ENCODE peak calls at places on chromosomes 11 and 22, in ten cellular contexts. One of them, this sample, is unnamed.

GRCh38 chr22:39243443-39244072 is 1.2 kb downstream of the PDGFB start:
- DNase-seq in activated CD4-positive, alpha-beta T cell treated with anti-CD3 and anti-CD28 coated beads for 48 hours: no peak
- DNase-seq in mucosa of descending colon: no peak
- DNase-seq in HEK293T: no peak
- DNase-seq in KBM-7: no peak
- DNase-seq in BE2C: no peak
- DNase-seq in right atrium auricular region: no peak
- DNase-seq in RCC 7860: peak
- DNase-seq in EL: no peak
- DNase-seq in endodermal cell: peak
- DNase-seq in this sample: no peak

GRCh38 chr22:30261134-30261533 is 5.5 kb downstream of the OSM start:
- DNase-seq in RCC 7860: peak
- DNase-seq in KBM-7: no peak
- DNase-seq in mucosa of descending colon: no peak
- DNase-seq in EL: no peak
- DNase-seq in activated CD4-positive, alpha-beta T cell treated with anti-CD3 and anti-CD28 coated beads for 48 hours: no peak
- DNase-seq in endodermal cell: no peak
- DNase-seq in BE2C: no peak
- DNase-seq in HEK293T: no peak
- DNase-seq in right atrium auricular region: no peak
- DNase-seq in this sample: no peak

GRCh38 chr11:19430346-19431058 is 189.8 kb upstream of the E2F8 start:
- DNase-seq in mucosa of descending colon: no peak
- DNase-seq in KBM-7: no peak
- DNase-seq in activated CD4-positive, alpha-beta T cell treated with anti-CD3 and anti-CD28 coated beads for 48 hours: no peak
- DNase-seq in right atrium auricular region: peak
- DNase-seq in RCC 7860: no peak
- DNase-seq in HEK293T: no peak
- DNase-seq in BE2C: no peak
- DNase-seq in EL: no peak
- DNase-seq in endodermal cell: no peak
- DNase-seq in this sample: no peak

GRCh38 chr11:131504199-131504949 is 134.0 kb downstream of the NTM start:
- DNase-seq in BE2C: no peak
- DNase-seq in HEK293T: no peak
- DNase-seq in EL: no peak
- DNase-seq in RCC 7860: no peak
- DNase-seq in activated CD4-positive, alpha-beta T cell treated with anti-CD3 and anti-CD28 coated beads for 48 hours: no peak
- DNase-seq in mucosa of descending colon: no peak
- DNase-seq in right atrium auricular region: no peak
- DNase-seq in KBM-7: no peak
- DNase-seq in endodermal cell: peak
- DNase-seq in this sample: no peak

GRCh38 chr11:44833869-44834452 is 107.2 kb downstream of the TSPAN18 start:
- DNase-seq in right atrium auricular region: no peak
- DNase-seq in EL: no peak
- DNase-seq in RCC 7860: no peak
- DNase-seq in activated CD4-positive, alpha-beta T cell treated with anti-CD3 and anti-CD28 coated beads for 48 hours: no peak
- DNase-seq in endodermal cell: peak
- DNase-seq in mucosa of descending colon: no peak
- DNase-seq in BE2C: no peak
- DNase-seq in KBM-7: no peak
- DNase-seq in HEK293T: no peak
- DNase-seq in this sample: no peak

GRCh38 chr22:23263651-23264555 is 83.6 kb downstream of the BCR start:
- DNase-seq in mucosa of descending colon: no peak
- DNase-seq in HEK293T: no peak
- DNase-seq in BE2C: no peak
- DNase-seq in EL: no peak
- DNase-seq in right atrium auricular region: no peak
- DNase-seq in KBM-7: no peak
- DNase-seq in endodermal cell: no peak
- DNase-seq in activated CD4-positive, alpha-beta T cell treated with anti-CD3 and anti-CD28 coated beads for 48 hours: peak
- DNase-seq in RCC 7860: peak
- DNase-seq in this sample: no peak

GRCh38 chr11:87432006-87432405 is 394.3 kb downstream of the TMEM135 start:
- DNase-seq in BE2C: no peak
- DNase-seq in mucosa of descending colon: no peak
- DNase-seq in RCC 7860: no peak
- DNase-seq in HEK293T: no peak
- DNase-seq in endodermal cell: no peak
- DNase-seq in KBM-7: no peak
- DNase-seq in right atrium auricular region: no peak
- DNase-seq in EL: peak
- DNase-seq in activated CD4-positive, alpha-beta T cell treated with anti-CD3 and anti-CD28 coated beads for 48 hours: no peak
- DNase-seq in this sample: no peak

GRCh38 chr11:1304376-1304775 is 5.1 kb downstream of the TOLLIP start:
- DNase-seq in HEK293T: no peak
- DNase-seq in EL: no peak
- DNase-seq in mucosa of descending colon: peak
- DNase-seq in activated CD4-positive, alpha-beta T cell treated with anti-CD3 and anti-CD28 coated beads for 48 hours: no peak
- DNase-seq in BE2C: no peak
- DNase-seq in RCC 7860: peak
- DNase-seq in endodermal cell: no peak
- DNase-seq in KBM-7: no peak
- DNase-seq in right atrium auricular region: peak
- DNase-seq in this sample: no peak

GRCh38 chr22:24021304-24021703 is 10.2 kb downstream of the CABIN1 start:
- DNase-seq in RCC 7860: no peak
- DNase-seq in EL: no peak
- DNase-seq in HEK293T: no peak
- DNase-seq in BE2C: no peak
- DNase-seq in mucosa of descending colon: no peak
- DNase-seq in activated CD4-positive, alpha-beta T cell treated with anti-CD3 and anti-CD28 coated beads for 48 hours: no peak
- DNase-seq in right atrium auricular region: no peak
- DNase-seq in endodermal cell: no peak
- DNase-seq in KBM-7: no peak
- DNase-seq in this sample: no peak

GRCh38 chr11:75654314-75654713 is 14.5 kb downstream of the MAP6 start:
- DNase-seq in HEK293T: no peak
- DNase-seq in right atrium auricular region: no peak
- DNase-seq in endodermal cell: no peak
- DNase-seq in KBM-7: no peak
- DNase-seq in activated CD4-positive, alpha-beta T cell treated with anti-CD3 and anti-CD28 coated beads for 48 hours: peak
- DNase-seq in BE2C: no peak
- DNase-seq in RCC 7860: peak
- DNase-seq in mucosa of descending colon: no peak
- DNase-seq in EL: peak
- DNase-seq in this sample: no peak